ENCODE peak calls at places on chromosomes 6 and 20, in eight cellular contexts. D is GM04503, L is OCI-M1, H is MCF 10A, C is activated T-cell treated with anti-CD3 and anti-CD28 coated beads for 1 hour, S is ecto neural progenitor cell, W is AG04449, Z is AG04450. O is an unnamed sample.
A peak's percentile ranks its signal among the peaks of the same experiment; 100 is the strongest.

GRCh38 chr6:11224252-11224965 is 8.1 kb downstream of the NEDD9 start:
- DNase-seq in L (peak; percentile 20), H (no peak), W (no peak), D (no peak), C (no peak), S (no peak), Z (no peak), O (no peak)

GRCh38 chr6:85419046-85419759 is 30.7 kb upstream of the NT5E start:
- DNase-seq in L (peak; percentile 29), D (no peak), H (no peak), Z (no peak), W (no peak), C (no peak), S (no peak), O (no peak)

GRCh38 chr6:168734523-168734922 is 293.5 kb downstream of the SMOC2 start:
- DNase-seq in C (no peak), H (no peak), W (no peak), L (no peak), D (no peak), Z (no peak), S (no peak), O (no peak)

GRCh38 chr20:61736001-61736635 is 329.6 kb downstream of the TAF4 start:
- DNase-seq in W (no peak), H (no peak), L (no peak), D (no peak), Z (no peak), S (no peak), C (no peak), O (no peak)

GRCh38 chr6:134984821-134985220 is 34.9 kb upstream of the ALDH8A1 start:
- DNase-seq in H (peak; percentile 41), C (no peak), W (no peak), S (no peak), D (no peak), Z (peak; percentile 8), L (no peak), O (no peak)

GRCh38 chr20:23091741-23092408 is 5.8 kb upstream of the CD93 start:
- DNase-seq in D (no peak), Z (no peak), C (no peak), W (no peak), H (no peak), S (no peak), L (peak; percentile 61), O (no peak)

GRCh38 chr6:143999406-143999805 is 8.7 kb downstream of the PLAGL1 start:
- DNase-seq in L (no peak), H (peak; percentile 34), S (no peak), D (no peak), Z (peak; percentile 20), W (no peak), C (no peak), O (no peak)

GRCh38 chr20:2399390-2399789 is 18.7 kb downstream of the TGM6 start:
- DNase-seq in W (no peak), H (no peak), S (no peak), C (no peak), L (no peak), D (no peak), Z (no peak), O (no peak)

GRCh38 chr6:133062077-133062476 is 179.1 kb upstream of the EYA4 start:
- DNase-seq in L (no peak), W (no peak), C (no peak), H (no peak), S (no peak), Z (peak; percentile 93), D (no peak), O (no peak)

GRCh38 chr20:460180-460579 is 2.2 kb downstream of the TBC1D20 start:
- DNase-seq in W (no peak), C (no peak), D (no peak), S (no peak), L (peak; percentile 86), Z (no peak), H (no peak), O (no peak)

GRCh38 chr20:63651942-63652191 is 1.4 kb downstream of the STMN3 start:
- DNase-seq in W (no peak), L (no peak), D (no peak), H (no peak), Z (no peak), C (peak; percentile 41), S (no peak), O (no peak)

GRCh38 chr6:112150363-112150762 is 63.0 kb downstream of the FAM229B start:
- DNase-seq in C (no peak), D (no peak), S (no peak), W (no peak), H (no peak), Z (no peak), L (peak; percentile 29), O (no peak)

GRCh38 chr20:46050444-46050843 is 21.4 kb downstream of the SLC12A5 start:
- DNase-seq in S (no peak), W (no peak), L (no peak), H (no peak), Z (no peak), D (no peak), C (no peak), O (no peak)

GRCh38 chr6:120947111-120947510 is 387.2 kb downstream of the TBC1D32 start:
- DNase-seq in W (no peak), C (no peak), S (no peak), L (no peak), Z (no peak), D (no peak), H (no peak), O (no peak)

GRCh38 chr20:16115891-16116577 is 457.2 kb downstream of the KIF16B start:
- DNase-seq in C (no peak), L (no peak), Z (no peak), S (no peak), D (peak; percentile 7), H (peak; percentile 15), W (no peak), O (no peak)

GRCh38 chr6:84979541-84979940 is 215.1 kb upstream of the TBX18 start:
- DNase-seq in S (no peak), Z (no peak), C (no peak), D (no peak), L (no peak), H (peak; percentile 37), W (no peak), O (no peak)

GRCh38 chr6:161424421-161424820 is 150.6 kb upstream of the AGPAT4 start:
- DNase-seq in H (no peak), C (no peak), D (no peak), S (no peak), L (no peak), W (no peak), Z (no peak), O (no peak)

GRCh38 chr6:8551386-8551785 is 116.0 kb upstream of the SLC35B3 start:
- DNase-seq in H (no peak), Z (no peak), L (no peak), W (no peak), S (no peak), D (no peak), C (no peak), O (no peak)

GRCh38 chr6:125165256-125165655 is 11.7 kb downstream of the TPD52L1 start:
- DNase-seq in W (no peak), D (no peak), S (no peak), Z (no peak), L (peak; percentile 42), C (no peak), H (no peak), O (no peak)

GRCh38 chr6:37283268-37283667 is 25.3 kb upstream of the TMEM217 start:
- DNase-seq in H (no peak), D (no peak), S (no peak), C (no peak), Z (no peak), L (no peak), W (no peak), O (no peak)

GRCh38 chr20:36507746-36508145 is 33.6 kb upstream of the MYL9 start:
- DNase-seq in S (no peak), W (no peak), L (no peak), H (no peak), C (no peak), D (no peak), Z (no peak), O (no peak)

GRCh38 chr6:99285881-99286280 is 63.6 kb downstream of the FAXC start:
- DNase-seq in W (no peak), S (no peak), C (no peak), L (no peak), Z (no peak), D (no peak), H (no peak), O (no peak)

GRCh38 chr6:168039849-168040248 is 39.2 kb downstream of the FRMD1 start:
- DNase-seq in W (no peak), D (no peak), H (no peak), Z (no peak), C (no peak), L (no peak), S (peak; percentile 47), O (no peak)

GRCh38 chr6:34246249-34246562 is 2.6 kb downstream of the SMIM29 start:
- DNase-seq in Z (no peak), D (no peak), S (no peak), W (no peak), L (no peak), H (no peak), C (no peak), O (no peak)

GRCh38 chr6:115064680-115065079 is 721.9 kb upstream of the HS3ST5 start:
- DNase-seq in S (no peak), C (no peak), W (no peak), Z (no peak), D (no peak), L (no peak), H (no peak), O (no peak)

GRCh38 chr6:106974337-106974998 is at the start of gene CD24:
- DNase-seq in S (no peak), C (no peak), H (peak; percentile 28), Z (no peak), D (no peak), W (no peak), L (peak; percentile 84), O (no peak)

GRCh38 chr6:164039954-164040375 is 625.4 kb downstream of the QKI start:
- DNase-seq in W (no peak), Z (no peak), L (no peak), C (no peak), H (no peak), D (no peak), S (no peak), O (peak; percentile 50)

GRCh38 chr6:37674161-37674560 is 23.5 kb downstream of the MDGA1 start:
- DNase-seq in W (no peak), S (no peak), C (no peak), Z (no peak), D (no peak), L (no peak), H (no peak), O (no peak)

GRCh38 chr6:32830017-32830416 is 8.5 kb downstream of the TAP2 start:
- DNase-seq in W (no peak), Z (no peak), L (no peak), C (no peak), H (no peak), D (no peak), S (no peak), O (no peak)

GRCh38 chr6:103273048-103273447 is 1586.7 kb downstream of the HACE1 start:
- DNase-seq in C (no peak), S (no peak), Z (no peak), D (no peak), W (no peak), L (peak; percentile 83), H (peak; percentile 54), O (no peak)

GRCh38 chr20:34525709-34526416 is 9.6 kb downstream of the DYNLRB1 start:
- DNase-seq in W (peak; percentile 98), H (peak; percentile 98), D (peak; percentile 98), L (peak; percentile 31), S (no peak), Z (peak; percentile 99), C (no peak), O (no peak)

GRCh38 chr20:31721408-31722332 is 998 bp downstream of the BCL2L1 start:
- DNase-seq in Z (no peak), L (peak; percentile 42), H (peak; percentile 29), S (no peak), C (no peak), W (no peak), D (no peak), O (no peak)

GRCh38 chr6:54103485-54103884 is 7.8 kb upstream of the MLIP start:
- DNase-seq in S (no peak), Z (no peak), D (no peak), H (no peak), W (no peak), C (no peak), L (no peak), O (no peak)

GRCh38 chr20:3786126-3786484 is 435 bp downstream of the CENPB start:
- DNase-seq in L (peak; percentile 42), W (no peak), C (no peak), H (peak; percentile 38), D (no peak), Z (no peak), S (no peak), O (no peak)

O was measured in T follicular helper cell.